ENCODE peak calls at places on chromosomes 1 and 21, in six cellular contexts. V is tibial nerve, G is fibroblast of the aortic adventitia, X is body of pancreas, T is kidney, Q is epithelial cell of proximal tubule. F is an unnamed sample.

GRCh38 chr1:162023547-162024501 is at the start of gene OLFML2B:
- DNase-seq in V (peak), G (peak), X (peak), T (peak), Q (peak), F (peak)

GRCh38 chr21:17783816-17784598 is 35.1 kb downstream of the C21orf91 start:
- DNase-seq in V (no peak), G (no peak), X (no peak), T (no peak), Q (no peak), F (no peak)

GRCh38 chr1:235304549-235305451 is 23.2 kb downstream of the ARID4B start:
- DNase-seq in V (no peak), G (no peak), X (no peak), T (no peak), Q (no peak), F (no peak)

GRCh38 chr1:173527151-173527826 is 50.2 kb downstream of the PRDX6 start:
- DNase-seq in V (peak), G (no peak), X (no peak), T (no peak), Q (no peak), F (peak)

GRCh38 chr1:77222496-77222895 is 3.3 kb upstream of the PIGK start:
- DNase-seq in V (no peak), G (no peak), X (no peak), T (no peak), Q (no peak), F (no peak)

GRCh38 chr1:76278711-76279386 is 204.3 kb downstream of the ST6GALNAC3 start:
- DNase-seq in V (no peak), G (peak), X (no peak), T (no peak), Q (no peak), F (peak)

GRCh38 chr1:6414881-6415280 is 4.8 kb downstream of the HES2 start:
- DNase-seq in V (no peak), G (no peak), X (no peak), T (no peak), Q (no peak), F (no peak)

GRCh38 chr1:117467336-117467735 is 100.1 kb downstream of the MAN1A2 start:
- DNase-seq in V (no peak), G (peak), X (no peak), T (no peak), Q (no peak), F (no peak)

DNA sequence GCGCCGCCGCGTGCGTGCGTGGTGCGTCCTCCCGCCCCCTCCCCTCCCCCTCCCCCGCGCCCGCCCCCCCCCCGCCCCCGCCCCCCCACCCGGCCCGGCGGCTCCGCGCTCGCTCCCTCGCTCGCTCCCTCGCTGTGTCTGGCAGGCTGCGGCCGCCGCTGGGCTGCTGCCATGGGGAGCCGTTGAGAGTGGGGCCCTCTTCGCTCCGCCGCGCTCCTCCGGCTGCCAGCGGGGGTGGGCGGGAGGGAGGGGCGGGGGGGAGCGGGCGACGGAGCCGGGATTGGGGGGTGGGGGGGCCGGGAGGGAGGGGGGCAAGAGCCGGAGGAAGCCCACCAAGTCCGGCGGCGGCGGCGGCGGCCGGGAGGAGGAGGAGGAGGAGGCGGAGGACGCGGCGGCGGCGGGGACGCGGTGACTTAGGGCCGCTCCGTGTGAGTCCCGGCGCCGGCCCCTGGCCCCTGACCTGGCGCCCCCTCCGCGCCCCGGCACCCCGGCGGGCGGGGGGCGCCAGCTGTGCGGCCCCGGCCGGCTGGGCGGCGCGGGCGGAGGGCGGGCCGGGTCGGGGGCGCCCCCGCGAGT is 2.4 kb upstream of the ZBTB18 start:
- DNase-seq in V (no peak), G (no peak), X (no peak), T (no peak), Q (no peak), F (no peak)
- H3K4me3 ChIP-seq in V (peak), G (peak), X (no peak), T (no peak), Q (peak), F (peak)

DNA sequence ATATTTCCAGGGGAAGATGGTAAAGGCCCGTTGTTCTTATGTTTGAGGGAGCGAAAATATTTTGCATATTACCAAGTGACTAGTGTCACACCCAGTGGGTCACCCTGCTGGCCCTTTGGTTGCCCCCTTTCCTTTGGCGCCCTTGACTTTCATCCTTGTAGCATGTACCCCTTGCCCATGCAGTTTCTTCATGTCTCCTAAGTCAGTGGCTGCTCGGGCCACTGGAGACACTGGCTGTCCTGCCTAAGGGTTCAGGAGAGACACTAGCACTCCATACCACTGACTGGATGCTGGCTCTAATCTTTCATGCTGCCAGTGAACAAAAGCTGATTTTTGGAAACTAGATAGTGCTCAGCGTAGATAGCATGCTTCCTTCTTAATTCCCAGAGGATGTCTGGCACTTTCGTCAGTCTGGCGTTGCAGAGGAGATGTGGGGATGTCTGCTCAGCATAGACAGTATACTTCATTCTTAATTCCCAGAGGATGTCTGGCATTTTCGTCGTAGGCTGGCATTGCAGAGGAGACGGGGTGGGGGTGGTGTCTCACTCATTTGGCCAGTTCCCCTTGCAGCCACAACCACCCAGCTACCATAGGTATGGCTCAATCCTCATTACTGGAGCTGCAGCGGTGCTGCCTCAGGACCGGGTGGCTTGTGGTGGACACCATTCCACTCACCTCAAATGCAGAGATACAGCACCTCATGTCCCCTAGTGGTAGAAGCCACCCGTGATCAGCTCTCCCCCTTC is 770.9 kb upstream of the TPTE start:
- DNase-seq in V (no peak), G (no peak), X (no peak), T (no peak), Q (no peak), F (no peak)
- H3K4me3 ChIP-seq in V (no peak), G (no peak), X (no peak), T (no peak), Q (no peak), F (no peak)

GRCh38 chr1:160094806-160095205 is 3.6 kb downstream of the IGSF8 start:
- DNase-seq in V (no peak), G (no peak), X (no peak), T (peak), Q (no peak), F (no peak)

GRCh38 chr1:160097196-160097910 is 1.1 kb downstream of the IGSF8 start:
- DNase-seq in V (no peak), G (no peak), X (no peak), T (peak), Q (no peak), F (no peak)

GRCh38 chr1:160097911-160098851 is at the start of gene IGSF8:
- DNase-seq in V (peak), G (peak), X (peak), T (peak), Q (no peak), F (peak)

GRCh38 chr1:160095382-160096105 is 2.9 kb downstream of the IGSF8 start:
- DNase-seq in V (no peak), G (no peak), X (no peak), T (peak), Q (no peak), F (no peak)

GRCh38 chr1:160096491-160097116 is 1.8 kb downstream of the IGSF8 start:
- DNase-seq in V (peak), G (peak), X (no peak), T (peak), Q (no peak), F (no peak)
- H3K4me3 ChIP-seq in V (no peak), G (no peak), X (no peak), T (peak), Q (no peak), F (no peak)

DNA sequence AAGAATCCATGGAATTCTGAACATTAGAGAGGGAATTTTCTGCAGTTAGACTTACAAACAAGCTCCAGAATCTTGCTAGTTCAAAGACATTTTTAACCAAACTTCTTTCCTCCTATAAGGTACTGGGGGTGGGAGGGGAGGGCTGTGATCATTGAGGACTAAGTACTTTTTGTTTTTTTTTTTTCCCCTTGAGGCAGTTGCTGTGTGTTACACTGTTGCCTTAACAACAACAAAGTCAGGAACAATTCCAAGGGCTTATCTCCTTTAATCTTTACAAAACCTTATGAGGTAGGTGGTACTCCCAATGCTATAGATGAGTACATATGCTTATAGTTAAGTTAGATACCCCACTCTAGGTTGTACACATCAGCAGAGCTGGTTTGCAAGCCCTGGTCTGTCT is 62.9 kb downstream of the PPP1R12B start:
- DNase-seq in V (no peak), G (no peak), X (no peak), T (no peak), Q (no peak), F (no peak)
- H3K4me3 ChIP-seq in V (no peak), G (no peak), X (no peak), T (no peak), Q (no peak), F (no peak)

GRCh38 chr1:159953866-159954515 is at the start of gene SLAMF9:
- DNase-seq in V (no peak), G (peak), X (no peak), T (no peak), Q (no peak), F (peak)

GRCh38 chr1:159952932-159953331 is 1.1 kb downstream of the SLAMF9 start:
- DNase-seq in V (no peak), G (no peak), X (no peak), T (no peak), Q (no peak), F (no peak)

GRCh38 chr1:159957824-159958268 is 3.8 kb upstream of the SLAMF9 start:
- DNase-seq in V (no peak), G (no peak), X (peak), T (no peak), Q (no peak), F (no peak)

GRCh38 chr1:159958721-159959380 is 4.8 kb upstream of the SLAMF9 start:
- DNase-seq in V (no peak), G (no peak), X (no peak), T (no peak), Q (no peak), F (no peak)

DNA sequence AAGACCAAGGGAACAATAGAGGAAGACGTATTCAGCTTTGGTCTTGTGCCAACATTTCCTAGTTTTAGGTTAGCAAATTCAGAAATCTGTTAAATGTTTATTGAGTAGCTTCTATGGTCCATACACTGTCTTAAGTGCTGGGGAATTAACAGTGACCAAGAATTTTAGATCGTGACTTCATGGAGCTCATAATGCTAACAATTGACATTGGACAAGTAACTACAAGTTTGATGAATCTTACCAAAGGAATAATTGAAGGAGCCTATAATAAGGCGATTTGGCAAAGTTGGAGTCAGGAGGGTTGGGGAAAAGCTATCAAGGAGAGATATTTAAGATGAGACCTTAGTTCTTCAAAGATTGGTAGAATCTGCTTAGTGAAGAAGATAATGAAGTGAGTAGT is 1.4 kb upstream of the SLAMF9 start:
- DNase-seq in V (no peak), G (no peak), X (no peak), T (no peak), Q (no peak), F (no peak)
- H3K4me3 ChIP-seq in V (no peak), G (no peak), X (no peak), T (no peak), Q (no peak), F (no peak)

GRCh38 chr1:103108525-103109150 is 316 bp upstream of the COL11A1 start:
- DNase-seq in V (no peak), G (no peak), X (peak), T (peak), Q (no peak), F (no peak)
- H3K4me3 ChIP-seq in V (peak), G (peak), X (peak), T (no peak), Q (peak), F (peak)

GRCh38 chr1:228150021-228150457 is 309 bp downstream of the GJC2 start:
- DNase-seq in V (no peak), G (no peak), X (peak), T (peak), Q (no peak), F (no peak)

GRCh38 chr1:228148971-228149340 is 774 bp upstream of the GJC2 start:
- DNase-seq in V (no peak), G (no peak), X (peak), T (peak), Q (no peak), F (no peak)

GRCh38 chr1:228148196-228148861 is 1.4 kb upstream of the GJC2 start:
- DNase-seq in V (no peak), G (peak), X (peak), T (peak), Q (no peak), F (no peak)

GRCh38 chr1:228150458-228151169 is 884 bp downstream of the GJC2 start:
- DNase-seq in V (no peak), G (peak), X (peak), T (peak), Q (no peak), F (no peak)

DNA sequence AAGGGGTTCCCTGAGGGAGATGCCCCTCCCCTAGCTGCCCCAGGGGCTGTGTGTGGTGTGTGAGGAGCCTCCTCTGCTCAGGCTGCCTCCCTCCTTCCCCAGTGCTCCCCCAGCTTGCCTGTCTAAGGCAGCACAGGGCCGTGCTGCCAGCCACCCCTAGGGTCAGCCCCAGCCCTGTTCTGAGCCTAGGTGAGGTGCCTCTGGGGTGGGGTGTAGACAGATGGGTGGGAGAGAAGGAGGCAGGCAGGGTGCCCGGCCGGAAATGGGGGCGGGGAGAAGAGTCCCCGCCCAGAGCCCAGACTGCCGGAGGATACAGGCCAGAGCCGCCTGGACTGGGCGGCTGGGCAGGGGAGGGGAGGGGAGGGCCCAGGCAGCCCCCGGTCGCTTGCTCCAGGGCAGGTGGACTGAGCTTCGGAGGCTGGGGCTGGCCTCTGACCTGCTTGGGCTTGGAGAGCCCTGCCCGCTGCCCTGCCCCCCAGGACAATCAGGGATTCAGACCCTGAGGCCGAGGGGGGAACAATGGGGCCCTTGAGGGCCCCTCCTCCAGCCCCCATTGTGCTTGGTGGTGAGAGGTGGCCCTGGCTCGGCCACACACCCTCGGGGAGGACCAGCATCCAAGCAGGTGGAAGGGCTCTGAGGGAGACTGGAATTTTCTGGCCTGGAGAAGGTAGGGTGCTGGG is at the start of gene GJC2:
- DNase-seq in V (no peak), G (peak), X (peak), T (peak), Q (no peak), F (no peak)
- H3K4me3 ChIP-seq in V (peak), G (peak), X (no peak), T (no peak), Q (no peak), F (no peak)

GRCh38 chr1:201695607-201696006 is 133.3 kb upstream of the IPO9 start:
- DNase-seq in V (no peak), G (no peak), X (no peak), T (no peak), Q (no peak), F (no peak)
- H3K4me3 ChIP-seq in V (no peak), G (no peak), X (no peak), T (no peak), Q (no peak), F (no peak)

DNA sequence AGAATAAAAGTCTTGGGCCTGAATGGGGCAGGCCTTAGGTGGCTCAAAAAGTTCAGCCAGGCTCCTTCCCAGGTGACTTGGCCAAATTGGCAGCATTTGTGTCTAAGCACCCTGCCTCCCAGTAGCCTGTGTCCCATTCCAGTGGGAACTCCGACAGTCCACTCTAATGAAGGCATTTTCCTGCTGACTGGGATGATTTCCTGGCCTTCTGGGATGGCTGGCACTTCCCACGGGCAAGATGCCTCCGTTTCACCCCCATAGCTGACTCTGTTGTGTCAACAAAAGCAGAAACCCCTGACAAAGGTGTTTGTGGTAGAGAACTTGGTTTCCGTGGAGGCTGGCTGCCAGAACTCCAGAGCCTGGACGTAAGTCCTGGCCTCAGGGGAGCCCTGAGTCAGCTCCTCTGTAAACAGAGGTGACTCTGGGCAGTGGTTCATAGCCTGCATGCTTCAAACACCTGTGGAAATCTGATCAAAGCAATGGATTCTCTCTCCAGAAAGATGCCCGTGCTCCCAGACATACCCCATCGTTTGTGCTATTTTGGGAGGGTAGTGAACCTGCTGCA is 36.6 kb downstream of the WNT3A start:
- DNase-seq in V (no peak), G (no peak), X (no peak), T (peak), Q (no peak), F (no peak)
- H3K4me3 ChIP-seq in V (no peak), G (no peak), X (no peak), T (no peak), Q (no peak), F (no peak)

F was measured in brain microvascular endothelial cell.